ENCODE peak calls at places on chromosomes 16 and 17, in nine cellular contexts. C is hepatocyte; Y is lower lobe of right lung; S is cardiac muscle cell; X is Peyer's patch; L is heart left ventricle; P is tibial artery; V is CD4-positive, CD25-positive, alpha-beta regulatory T cell; N is kidney. M is an unnamed sample. For H3K9me3 and H3K4me1, the result is how much of the 10 kb centered on the place peaks cover.

GRCh38 chr16:84937196-84937935 is 74.0 kb downstream of the ZDHHC7 start:
- DNase-seq in C (no peak), Y (no peak), S (no peak), X (no peak), L (no peak), P (no peak), V (no peak), N (no peak), M (no peak)

GRCh38 chr16:49439050-49439449 is 65.4 kb downstream of the C16orf78 start:
- DNase-seq in C (no peak), Y (no peak), S (no peak), X (no peak), L (no peak), P (peak), V (no peak), N (no peak), M (no peak)

GRCh38 chr17:64120159-64120558 is 9.8 kb downstream of the ERN1 start:
- DNase-seq in C (no peak), Y (no peak), S (no peak), X (no peak), L (no peak), P (no peak), V (no peak), N (no peak), M (no peak)

GRCh38 chr17:38353084-38353604 is 1.5 kb downstream of the SOCS7 start:
- DNase-seq in C (no peak), Y (no peak), S (peak), X (no peak), L (no peak), P (no peak), V (no peak), N (peak), M (no peak)

GRCh38 chr17:19507673-19508326 is 25.9 kb upstream of the SLC47A1 start:
- DNase-seq in C (peak), Y (peak), S (peak), X (peak), L (peak), P (peak), V (peak), N (peak), M (peak)

GRCh38 chr16:79099701-79100100 is 500.8 kb downstream of the MAF start:
- DNase-seq in C (no peak), Y (no peak), S (no peak), X (no peak), L (no peak), P (no peak), V (no peak), N (no peak), M (no peak)

GRCh38 chr17:63702223-63702577 is 2.3 kb upstream of the LIMD2 start:
- DNase-seq in C (no peak), Y (peak), S (no peak), X (no peak), L (no peak), P (peak), V (peak), N (peak), M (peak)

GRCh38 chr16:15553313-15554088 is 89.5 kb downstream of the MARF1 start:
- DNase-seq in C (no peak), Y (no peak), S (no peak), X (no peak), L (no peak), P (no peak), V (no peak), N (no peak), M (no peak)

GRCh38 chr17:1460233-1460632 is 4.2 kb upstream of the CRK start:
- DNase-seq in C (peak), Y (peak), S (no peak), X (peak), L (peak), P (peak), V (no peak), N (peak), M (no peak)

GRCh38 chr17:31388770-31389672 is 2.5 kb upstream of the RAB11FIP4 start:
- DNase-seq in C (peak), Y (no peak), S (peak), X (no peak), L (no peak), P (peak), V (no peak), N (no peak), M (peak)

GRCh38 chr16:28291651-28292626 is at the start of gene SBK1:
- DNase-seq in C (peak), Y (peak), S (peak), X (peak), L (peak), P (peak), V (peak), N (peak), M (peak)

GRCh38 chr17:16818340-16818739 is 128.3 kb downstream of the CCDC144A start:
- DNase-seq in C (no peak), Y (no peak), S (no peak), X (no peak), L (no peak), P (no peak), V (no peak), N (no peak), M (no peak)

GRCh38 chr17:72346306-72346705 is 225.5 kb downstream of the SOX9 start:
- DNase-seq in C (no peak), Y (no peak), S (no peak), X (no peak), L (no peak), P (no peak), V (no peak), N (no peak), M (no peak)

GRCh38 chr17:63973247-63973646 is 529 bp upstream of the SCN4A start:
- DNase-seq in C (no peak), Y (no peak), S (no peak), X (no peak), L (no peak), P (no peak), V (no peak), N (no peak), M (no peak)

GRCh38 chr16:21167360-21167759 is 8.9 kb downstream of the LDAF1 start:
- DNase-seq in C (no peak), Y (no peak), S (no peak), X (no peak), L (no peak), P (no peak), V (no peak), N (no peak), M (no peak)

GRCh38 chr16:52069866-52070265 is 477.1 kb downstream of the TOX3 start:
- DNase-seq in C (peak), Y (no peak), S (peak), X (no peak), L (no peak), P (no peak), V (no peak), N (no peak), M (no peak)

GRCh38 chr17:80782536-80783427 is 208.9 kb upstream of the CHMP6 start:
- DNase-seq in C (no peak), Y (no peak), S (no peak), X (peak), L (no peak), P (peak), V (no peak), N (no peak), M (peak)

GRCh38 chr16:62225675-62226074 is 189.4 kb upstream of the CDH8 start:
- DNase-seq in C (peak), Y (peak), S (peak), X (peak), L (peak), P (no peak), V (no peak), N (peak), M (no peak)

GRCh38 chr17:1977583-1978395 is 47.3 kb downstream of the RTN4RL1 start:
- DNase-seq in C (no peak), Y (no peak), S (no peak), X (no peak), L (no peak), P (no peak), V (no peak), N (no peak), M (no peak)

GRCh38 chr16:61677776-61678175 is 358.5 kb downstream of the CDH8 start:
- DNase-seq in C (no peak), Y (no peak), S (no peak), X (no peak), L (no peak), P (no peak), V (no peak), N (no peak), M (no peak)

GRCh38 chr16:65284583-65284982 is 162.7 kb upstream of the CDH11 start:
- DNase-seq in C (no peak), Y (no peak), S (no peak), X (no peak), L (no peak), P (no peak), V (no peak), N (no peak), M (no peak)

GRCh38 chr17:74447628-74448159 is 15.8 kb downstream of the GPRC5C start:
- DNase-seq in C (no peak), Y (no peak), S (no peak), X (no peak), L (no peak), P (no peak), V (no peak), N (peak), M (no peak)

GRCh38 chr16:55437627-55438026 is 41.4 kb upstream of the MMP2 start:
- DNase-seq in C (no peak), Y (no peak), S (peak), X (no peak), L (no peak), P (no peak), V (no peak), N (no peak), M (no peak)

GRCh38 chr17:61503961-61504360 is 51.7 kb downstream of the TBX4 start:
- DNase-seq in C (no peak), Y (no peak), S (no peak), X (no peak), L (no peak), P (no peak), V (no peak), N (no peak), M (no peak)

GRCh38 chr17:41534899-41535546 is 6.9 kb upstream of the KRT19 start:
- DNase-seq in C (no peak), Y (peak), S (no peak), X (peak), L (no peak), P (no peak), V (no peak), N (peak), M (no peak)

GRCh38 chr16:49471038-49471727 is 97.6 kb downstream of the C16orf78 start:
- DNase-seq in C (no peak), Y (no peak), S (no peak), X (no peak), L (no peak), P (no peak), V (no peak), N (no peak), M (no peak)

GRCh38 chr17:13597723-13598347 is 3.9 kb downstream of the HS3ST3A1 start:
- DNase-seq in C (peak), Y (no peak), S (peak), X (no peak), L (peak), P (no peak), V (peak), N (no peak), M (peak)

GRCh38 chr17:79607941-79608728 is 2.7 kb downstream of the RBFOX3 start:
- DNase-seq in C (peak), Y (no peak), S (peak), X (no peak), L (peak), P (no peak), V (no peak), N (no peak), M (no peak)

GRCh38 chr17:50681260-50682200 is 26.2 kb downstream of the ANKRD40 start:
- DNase-seq in C (peak), Y (no peak), S (peak), X (no peak), L (no peak), P (peak), V (no peak), N (peak), M (no peak)

GRCh38 chr16:64051826-64052225 is 1070.0 kb downstream of the CDH11 start:
- DNase-seq in C (peak), Y (no peak), S (peak), X (no peak), L (no peak), P (no peak), V (no peak), N (no peak), M (no peak)

GRCh38 chr16:2156025-2156848 is 655 bp downstream of the TRAF7 start:
- DNase-seq in C (peak), Y (peak), S (peak), X (no peak), L (no peak), P (no peak), V (no peak), N (peak), M (no peak)

GRCh38 chr16:57318240-57318970 is 33.9 kb upstream of the PLLP start:
- DNase-seq in C (no peak), Y (no peak), S (no peak), X (no peak), L (no peak), P (no peak), V (no peak), N (no peak), M (no peak)

GRCh38 chr16:55842369-55843104 is 9.6 kb upstream of the CES1 start:
- DNase-seq in C (peak), Y (no peak), S (peak), X (no peak), L (no peak), P (no peak), V (no peak), N (no peak), M (peak)

GRCh38 chr17:77092025-77092424 is 48.7 kb upstream of the SEC14L1 start:
- DNase-seq in C (no peak), Y (no peak), S (no peak), X (no peak), L (no peak), P (no peak), V (no peak), N (no peak), M (no peak)

GRCh38 chr17:57480438-57481196 is 224.3 kb downstream of the MSI2 start:
- DNase-seq in C (no peak), Y (no peak), S (peak), X (no peak), L (no peak), P (no peak), V (no peak), N (no peak), M (no peak)
- H3K27ac ChIP-seq in C (peak), Y (no peak), S (peak), X (no peak), L (no peak), P (no peak), V (no peak), N (peak), M (no peak)

GRCh38 chr16:75043175-75043937 is 44.5 kb downstream of the ZNRF1 start:
- DNase-seq in C (no peak), Y (no peak), S (peak), X (no peak), L (no peak), P (no peak), V (no peak), N (no peak), M (no peak)

GRCh38 chr16:75038036-75038959 is 39.5 kb downstream of the ZNRF1 start:
- DNase-seq in C (no peak), Y (no peak), S (peak), X (no peak), L (no peak), P (no peak), V (no peak), N (no peak), M (no peak)

GRCh38 chr16:75042423-75043174 is 43.8 kb downstream of the ZNRF1 start:
- DNase-seq in C (no peak), Y (no peak), S (no peak), X (no peak), L (no peak), P (no peak), V (no peak), N (no peak), M (no peak)

GRCh38 chr16:75035410-75035968 is 36.7 kb downstream of the ZNRF1 start:
- DNase-seq in C (no peak), Y (no peak), S (no peak), X (no peak), L (no peak), P (no peak), V (no peak), N (no peak), M (no peak)

GRCh38 chr16:75039941-75040340 is 41.1 kb downstream of the ZNRF1 start:
- DNase-seq in C (no peak), Y (no peak), S (no peak), X (no peak), L (no peak), P (no peak), V (no peak), N (no peak), M (no peak)
- H3K9me3 ChIP-seq in C (under half), Y (under half), S (under half), X (under half), L (under half), P (under half), V (under half), N (under half), M (under half)

DNA sequence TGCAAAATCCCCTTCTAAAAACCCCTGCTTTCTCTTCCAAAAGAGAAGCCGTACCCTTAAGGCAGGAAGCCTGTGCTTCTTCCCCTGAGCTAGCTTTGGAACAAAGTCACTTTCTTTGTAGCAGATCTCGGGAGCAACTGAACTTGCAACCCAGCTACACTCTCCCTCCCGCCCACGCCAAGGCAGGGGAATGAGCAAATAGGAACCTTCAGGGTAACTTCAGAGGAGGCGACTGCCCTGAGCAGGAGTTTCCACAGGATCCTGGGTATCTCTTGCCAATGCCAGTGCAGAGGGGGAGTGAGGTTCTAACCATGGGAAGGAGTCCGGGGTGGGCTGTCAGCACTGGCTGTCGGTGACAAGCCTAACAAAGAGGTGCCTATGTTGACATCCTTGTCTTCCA is 5.9 kb upstream of the PIRT start:
- DNase-seq in C (peak), Y (no peak), S (peak), X (peak), L (no peak), P (no peak), V (no peak), N (no peak), M (no peak)
- H3K4me1 ChIP-seq in C (under half), Y (under half), S (under half), X (under half), L (under half), P (under half), V (under half), N (under half), M (under half)

GRCh38 chr17:82249896-82250581 is 21.2 kb downstream of the SLC16A3 start:
- DNase-seq in C (no peak), Y (peak), S (no peak), X (no peak), L (no peak), P (no peak), V (no peak), N (no peak), M (no peak)
- H3K27ac ChIP-seq in C (no peak), Y (no peak), S (no peak), X (no peak), L (no peak), P (no peak), V (no peak), N (no peak), M (no peak)

DNA sequence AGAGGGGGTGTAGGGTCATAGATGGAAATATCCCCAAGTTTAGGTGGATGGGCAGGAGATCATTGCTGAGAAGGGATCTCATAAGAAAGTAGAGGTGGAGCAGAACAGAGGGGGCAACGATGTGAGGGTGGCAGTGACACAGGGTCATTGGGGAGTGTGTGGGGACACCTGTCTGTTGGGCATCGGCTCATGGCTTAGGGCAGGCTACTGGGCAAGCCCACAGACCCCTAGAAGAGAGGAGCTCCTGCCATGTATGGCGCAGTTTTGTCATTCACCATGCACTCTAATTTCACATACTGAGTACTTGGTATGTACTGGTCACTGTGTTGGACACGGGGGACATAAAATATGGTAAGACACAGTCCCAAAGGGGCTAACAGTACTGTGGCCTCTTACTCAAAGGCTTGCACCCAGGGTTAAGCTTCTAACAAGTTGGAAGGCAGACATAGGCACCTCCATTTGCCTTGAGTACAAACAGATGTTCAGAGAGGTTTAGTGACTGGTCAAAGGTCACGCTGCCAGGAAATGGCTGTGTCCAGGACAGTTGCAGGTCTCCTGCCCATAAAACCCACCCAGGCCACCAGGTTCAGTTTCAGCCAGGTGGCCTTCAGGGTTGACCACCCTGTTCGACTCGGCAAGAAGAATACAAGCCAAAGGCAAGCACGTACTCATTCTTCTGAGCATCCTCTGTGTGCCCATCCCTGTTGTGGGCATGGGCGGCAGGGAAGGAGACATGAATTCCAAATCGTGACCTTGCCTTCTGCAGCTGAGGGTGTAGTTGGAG is 580.2 kb downstream of the KCNJ18 start:
- DNase-seq in C (no peak), Y (no peak), S (no peak), X (no peak), L (no peak), P (no peak), V (no peak), N (no peak), M (no peak)
- H3K9me3 ChIP-seq in C (under half), Y (under half), S (under half), X (under half), L (under half), P (under half), V (under half), N (under half), M (under half)

GRCh38 chr17:45051060-45051719 is at the start of gene DCAKD:
- DNase-seq in C (peak), Y (peak), S (peak), X (peak), L (peak), P (peak), V (peak), N (peak), M (peak)

GRCh38 chr17:45050680-45051059 is 762 bp downstream of the DCAKD start:
- DNase-seq in C (peak), Y (no peak), S (peak), X (no peak), L (no peak), P (no peak), V (no peak), N (no peak), M (peak)

GRCh38 chr17:45052052-45052772 is 780 bp upstream of the DCAKD start:
- DNase-seq in C (peak), Y (peak), S (peak), X (peak), L (peak), P (no peak), V (peak), N (peak), M (peak)

GRCh38 chr17:45046536-45047125 is 4.8 kb downstream of the DCAKD start:
- DNase-seq in C (no peak), Y (no peak), S (no peak), X (no peak), L (no peak), P (no peak), V (no peak), N (no peak), M (no peak)

DNA sequence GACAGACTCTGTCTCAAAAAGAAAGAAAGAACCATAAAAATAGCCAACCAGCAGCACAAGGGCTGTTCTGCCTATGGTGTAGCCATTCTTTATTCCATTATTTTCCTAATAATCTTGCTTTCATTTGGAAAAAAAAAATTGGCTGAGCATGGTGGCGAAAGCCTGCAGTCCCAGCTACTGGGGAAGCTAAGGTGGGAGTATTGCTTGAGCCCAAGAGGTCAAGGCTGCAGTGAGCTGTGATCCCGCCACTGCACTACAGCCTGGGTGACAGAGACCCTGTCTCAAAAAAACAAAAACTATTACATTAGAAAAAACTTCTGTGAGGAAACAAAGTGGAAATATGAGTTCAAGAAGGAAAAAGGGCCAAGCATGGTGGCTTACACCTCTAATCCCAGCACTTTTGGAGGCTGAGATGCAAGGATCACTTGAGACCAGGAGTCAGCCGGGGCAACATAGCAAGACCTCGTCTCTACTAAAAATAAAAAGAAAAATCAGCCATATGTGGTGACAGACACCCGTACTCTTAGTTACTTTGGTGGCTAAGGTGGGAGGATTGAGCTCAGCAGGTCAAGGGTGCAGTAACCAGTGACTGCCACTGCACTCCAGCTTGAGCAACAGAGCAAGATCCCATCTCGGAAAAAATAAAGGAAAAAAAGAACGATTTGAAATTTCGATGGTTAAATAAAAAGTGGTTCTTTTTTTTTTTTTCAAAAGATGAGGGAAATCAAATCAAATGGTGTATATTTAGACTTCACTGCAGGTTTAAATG is 2.5 kb downstream of the DCAKD start:
- DNase-seq in C (no peak), Y (no peak), S (no peak), X (no peak), L (no peak), P (no peak), V (no peak), N (no peak), M (no peak)
- H3K4me1 ChIP-seq in C (under half), Y (under half), S (under half), X (under half), L (under half), P (under half), V (under half), N (under half), M (under half)

GRCh38 chr16:973366-973765 is 2.6 kb upstream of the LMF1 start:
- DNase-seq in C (no peak), Y (no peak), S (no peak), X (no peak), L (no peak), P (no peak), V (no peak), N (no peak), M (no peak)
- H3K27ac ChIP-seq in C (no peak), Y (no peak), S (peak), X (no peak), L (no peak), P (no peak), V (no peak), N (no peak), M (no peak)